ENCODE peak calls at places on chromosome 15, in four cellular contexts. Z is K562, H is HepG2, X is GM12878. F is an unnamed sample.

GRCh38 chr15:27481768-27482167 is 510.8 kb downstream of the GABRG3 start:
- DNase-seq in Z (no peak), H (no peak), X (no peak), F (peak)

GRCh38 chr15:36079021-36079420 is 500.4 kb upstream of the CDIN1 start:
- DNase-seq in H (no peak), X (no peak), Z (no peak), F (no peak)

GRCh38 chr15:68208136-68208535 is 3.0 kb upstream of the CALML4 start:
- DNase-seq in H (no peak), Z (no peak), X (no peak), F (no peak)

GRCh38 chr15:78109156-78109555 is 16.8 kb downstream of the SH2D7 start:
- DNase-seq in Z (no peak), X (no peak), H (no peak), F (no peak)

GRCh38 chr15:27550635-27551034 is 548.5 kb downstream of the OCA2 start:
- DNase-seq in H (no peak), X (no peak), Z (no peak), F (no peak)

GRCh38 chr15:57152666-57153065 is 223.6 kb upstream of the CGNL1 start:
- DNase-seq in X (no peak), H (no peak), Z (no peak), F (no peak)

GRCh38 chr15:60673918-60674558 is 195.1 kb upstream of the ICE2 start:
- DNase-seq in H (peak), X (no peak), Z (no peak), F (no peak)

GRCh38 chr15:86522721-86523120 is 443.1 kb downstream of the AGBL1 start:
- DNase-seq in X (no peak), Z (no peak), H (no peak), F (no peak)

GRCh38 chr15:64792282-64792681 is 16.9 kb upstream of the RBPMS2 start:
- DNase-seq in X (no peak), H (no peak), Z (no peak), F (no peak)

GRCh38 chr15:70251246-70251990 is 153.7 kb upstream of the TLE3 start:
- DNase-seq in X (no peak), Z (no peak), H (no peak), F (no peak)

GRCh38 chr15:78103406-78104118 is 11.2 kb downstream of the SH2D7 start:
- DNase-seq in Z (no peak), H (no peak), X (peak), F (no peak)

GRCh38 chr15:89492934-89493631 is 3.3 kb downstream of the RHCG start:
- DNase-seq in H (no peak), X (no peak), Z (no peak), F (no peak)
- TF ChIP-seq TCF7 in H (no peak), X (no peak), Z (no peak), F (no peak)

GRCh38 chr15:95394186-95395067 is 936.1 kb upstream of the NR2F2 start:
- DNase-seq in H (no peak), X (no peak), Z (no peak), F (no peak)
- TF ChIP-seq TCF7 in H (no peak), X (no peak), Z (no peak), F (no peak)

DNA sequence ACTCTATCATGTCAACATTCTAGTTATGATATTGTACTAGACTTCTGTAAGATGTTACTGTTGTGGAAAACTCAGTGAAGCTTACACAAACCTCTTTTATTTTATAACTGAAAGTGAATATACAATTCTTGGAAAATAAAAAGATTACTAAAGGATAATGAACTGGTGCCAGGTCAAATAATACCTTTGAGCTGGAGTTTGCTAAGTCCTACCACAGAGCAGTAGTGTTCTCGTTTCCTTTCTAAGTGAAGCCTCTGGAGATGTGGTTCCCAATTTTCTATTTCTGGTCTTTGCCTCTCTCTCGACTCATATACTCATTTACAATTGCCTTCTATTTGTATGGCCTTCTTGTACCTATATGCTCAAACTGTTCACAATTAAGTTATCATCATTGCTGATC is 942.9 kb downstream of the SQOR start:
- DNase-seq in X (no peak), H (no peak), Z (no peak), F (no peak)
- TF ChIP-seq TCF7 in X (no peak), H (no peak), Z (no peak), F (no peak)

GRCh38 chr15:74378853-74379252 is 11.4 kb upstream of the CYP11A1 start:
- DNase-seq in H (no peak), Z (no peak), X (no peak), F (no peak)
- TF ChIP-seq TCF7 in H (no peak), Z (no peak), X (no peak), F (no peak)

GRCh38 chr15:42711746-42712145 is 25.2 kb downstream of the CDAN1 start:
- DNase-seq in H (no peak), Z (no peak), X (no peak), F (no peak)

GRCh38 chr15:42707873-42708544 is 28.9 kb downstream of the CDAN1 start:
- DNase-seq in X (no peak), H (peak), Z (no peak), F (no peak)

GRCh38 chr15:42707068-42707467 is 29.9 kb downstream of the CDAN1 start:
- DNase-seq in X (no peak), H (no peak), Z (no peak), F (no peak)

GRCh38 chr15:42712584-42712983 is 24.3 kb downstream of the CDAN1 start:
- DNase-seq in X (no peak), Z (no peak), H (no peak), F (no peak)

DNA sequence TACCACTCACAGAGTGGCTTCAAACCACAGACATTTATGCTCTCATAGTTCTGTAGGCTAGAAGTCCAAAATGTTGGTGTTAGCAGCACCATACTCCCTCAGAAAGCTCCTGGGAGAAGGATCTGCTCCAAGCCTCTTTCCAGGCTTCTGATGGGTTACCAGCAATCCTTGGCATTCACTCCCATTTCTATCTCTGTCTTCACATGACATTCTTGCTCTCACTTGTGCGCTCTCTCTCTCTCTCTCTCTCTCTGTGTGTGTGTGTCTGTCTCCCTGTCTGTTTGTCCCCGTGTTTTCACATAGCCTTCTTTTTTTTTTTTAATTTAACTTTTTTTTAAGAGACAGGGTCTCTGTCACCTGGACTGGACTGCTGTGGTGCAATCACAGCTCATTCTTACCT is 26.3 kb downstream of the CDAN1 start:
- DNase-seq in X (no peak), Z (no peak), H (no peak), F (no peak)
- TF ChIP-seq TCF7 in X (no peak), Z (no peak), H (no peak), F (no peak)

F was measured in WTC11.